ENCODE peak calls at places on chromosomes 12 and 14, in nine cellular contexts. G is DMS79; K is HL-60; T is fibroblast of gingiva; I is neural crest cell; M is activated CD4-positive, CD25-positive, alpha-beta regulatory T cell; O is iPS-NIHi11; D is PC-3; N is HTR-8/SVneo. A is an unnamed sample.

GRCh38 chr12:41846718-41847117 is 298.0 kb downstream of the GXYLT1 start:
- DNase-seq in G (no peak), K (no peak), T (no peak), I (no peak), M (no peak), O (no peak), D (no peak), N (no peak), A (no peak)

GRCh38 chr14:24233538-24233866 is 773 bp downstream of the GMPR2 start:
- DNase-seq in G (no peak), K (no peak), T (no peak), I (no peak), M (no peak), O (no peak), D (no peak), N (no peak), A (no peak)

GRCh38 chr14:74684444-74684843 is 28.4 kb downstream of the AREL1 start:
- DNase-seq in G (no peak), K (peak; percentile 38), T (no peak), I (no peak), M (no peak), O (no peak), D (no peak), N (no peak), A (no peak)

GRCh38 chr14:39232554-39233415 is 930 bp upstream of the MIA2 start:
- DNase-seq in G (no peak), K (no peak), T (peak; percentile 68), I (no peak), M (no peak), O (no peak), D (no peak), N (no peak), A (no peak)

GRCh38 chr14:106013879-106014376 is 487.5 kb downstream of the TMEM121 start:
- DNase-seq in G (no peak), K (no peak), T (no peak), I (no peak), M (no peak), O (no peak), D (no peak), N (no peak), A (no peak)

GRCh38 chr14:22226381-22226780 is 362.6 kb downstream of the DAD1 start:
- DNase-seq in G (no peak), K (peak; percentile 61), T (no peak), I (no peak), M (no peak), O (peak; percentile 24), D (peak; percentile 77), N (no peak), A (no peak)

GRCh38 chr12:28872654-28873268 is 276.3 kb upstream of the FAR2 start:
- DNase-seq in G (no peak), K (peak; percentile 6), T (peak; percentile 57), I (peak; percentile 71), M (no peak), O (peak; percentile 80), D (peak; percentile 100), N (peak; percentile 5), A (peak; percentile 70)

GRCh38 chr14:104429291-104429861 is 150.2 kb upstream of the C14orf180 start:
- DNase-seq in G (no peak), K (no peak), T (no peak), I (no peak), M (no peak), O (no peak), D (no peak), N (no peak), A (no peak)

GRCh38 chr12:89663577-89664357 is 44.9 kb downstream of the ATP2B1 start:
- DNase-seq in G (no peak), K (no peak), T (peak; percentile 42), I (no peak), M (no peak), O (no peak), D (peak; percentile 66), N (peak; percentile 17), A (peak; percentile 30)

GRCh38 chr14:101496779-101497420 is 64.4 kb upstream of the DIO3 start:
- DNase-seq in G (no peak), K (no peak), T (no peak), I (no peak), M (no peak), O (no peak), D (no peak), N (no peak), A (no peak)

GRCh38 chr12:95802482-95803264 is 12.1 kb upstream of the NTN4 start:
- DNase-seq in G (no peak), K (no peak), T (peak; percentile 74), I (no peak), M (no peak), O (peak; percentile 36), D (peak; percentile 99), N (peak; percentile 71), A (peak; percentile 89)

GRCh38 chr12:102093319-102093718 is 26.6 kb downstream of the NUP37 start:
- DNase-seq in G (no peak), K (no peak), T (no peak), I (no peak), M (no peak), O (no peak), D (no peak), N (no peak), A (no peak)

GRCh38 chr12:27818421-27818918 is 38.4 kb upstream of the MANSC4 start:
- DNase-seq in G (no peak), K (no peak), T (no peak), I (no peak), M (no peak), O (no peak), D (peak; percentile 29), N (no peak), A (no peak)

GRCh38 chr14:95048771-95049312 is 108.5 kb downstream of the DICER1 start:
- DNase-seq in G (no peak), K (no peak), T (no peak), I (no peak), M (no peak), O (no peak), D (no peak), N (no peak), A (no peak)

GRCh38 chr14:98847520-98848468 is 424.2 kb downstream of the BCL11B start:
- DNase-seq in G (no peak), K (no peak), T (no peak), I (no peak), M (no peak), O (no peak), D (no peak), N (no peak), A (no peak)

GRCh38 chr14:106141242-106142220 is 615.1 kb downstream of the TMEM121 start:
- DNase-seq in G (no peak), K (no peak), T (no peak), I (no peak), M (peak; percentile 54), O (no peak), D (no peak), N (no peak), A (no peak)

GRCh38 chr12:131455581-131456110 is 255.2 kb upstream of the SFSWAP start:
- DNase-seq in G (no peak), K (no peak), T (no peak), I (no peak), M (no peak), O (no peak), D (no peak), N (no peak), A (no peak)

GRCh38 chr14:26598081-26598671 is 343 bp upstream of the NOVA1 start:
- DNase-seq in G (peak; percentile 100), K (no peak), T (peak; percentile 92), I (peak; percentile 97), M (no peak), O (peak; percentile 89), D (peak; percentile 77), N (peak; percentile 90), A (no peak)

GRCh38 chr14:98932436-98933325 is 339.3 kb downstream of the BCL11B start:
- DNase-seq in G (no peak), K (no peak), T (no peak), I (no peak), M (no peak), O (no peak), D (no peak), N (no peak), A (no peak)

GRCh38 chr12:53984901-53985357 is at the start of gene HOXC10:
- DNase-seq in G (peak; percentile 58), K (no peak), T (peak; percentile 33), I (peak; percentile 76), M (peak; percentile 62), O (peak; percentile 92), D (peak; percentile 93), N (peak; percentile 92), A (peak; percentile 90)